ENCODE peak calls at places on chromosomes 7 and 10, in four cellular contexts. O is HepG2, T is K562, B is GM12878. H is an unnamed sample.

GRCh38 chr7:22485189-22485588 is 14.8 kb downstream of the STEAP1B start:
- DNase-seq in O (no peak), T (no peak), B (no peak), H (no peak)

GRCh38 chr7:119578116-119578515 is 694.9 kb upstream of the KCND2 start:
- DNase-seq in B (no peak), O (no peak), T (no peak), H (no peak)

GRCh38 chr7:37455081-37455480 is 6.4 kb upstream of the ELMO1 start:
- DNase-seq in T (no peak), O (no peak), B (no peak), H (no peak)

GRCh38 chr10:77062381-77062780 is 575.2 kb downstream of the KCNMA1 start:
- DNase-seq in B (no peak), T (no peak), O (no peak), H (no peak)

GRCh38 chr7:103538964-103539709 is 93.1 kb upstream of the SLC26A5 start:
- DNase-seq in O (no peak), T (no peak), B (no peak), H (no peak)

GRCh38 chr7:94696981-94697670 is 41.2 kb upstream of the SGCE start:
- DNase-seq in O (peak), T (no peak), B (no peak), H (no peak)

GRCh38 chr10:6694447-6695155 is 114.5 kb upstream of the PRKCQ start:
- DNase-seq in T (no peak), O (no peak), B (no peak), H (no peak)

GRCh38 chr7:102841290-102841689 is 71.5 kb upstream of the LRRC17 start:
- DNase-seq in O (no peak), T (no peak), B (peak), H (no peak)

GRCh38 chr7:41110186-41110585 is 592.7 kb downstream of the INHBA start:
- DNase-seq in T (no peak), O (no peak), B (no peak), H (no peak)

GRCh38 chr10:63702107-63702506 is 180.9 kb downstream of the REEP3 start:
- DNase-seq in T (no peak), O (no peak), B (no peak), H (no peak)

GRCh38 chr10:27345455-27345909 is 104.9 kb upstream of the ACBD5 start:
- DNase-seq in B (peak), T (no peak), O (no peak), H (no peak)

GRCh38 chr7:18647602-18648001 is 152.1 kb downstream of the HDAC9 start:
- DNase-seq in B (no peak), T (no peak), O (no peak), H (no peak)

GRCh38 chr7:140019172-140019571 is 43.6 kb downstream of the PARP12 start:
- DNase-seq in B (no peak), T (no peak), O (no peak), H (no peak)

GRCh38 chr7:12623885-12624498 is 53.5 kb downstream of the SCIN start:
- DNase-seq in T (peak), O (no peak), B (no peak), H (no peak)

GRCh38 chr10:78905015-78905939 is 163.5 kb upstream of the ZMIZ1 start:
- DNase-seq in B (no peak), T (no peak), O (no peak), H (peak)

GRCh38 chr10:79938728-79939380 is 10.1 kb downstream of the SFTPD start:
- DNase-seq in T (peak), B (no peak), O (no peak), H (no peak)

GRCh38 chr7:20787658-20788057 is 972 bp upstream of the SP8 start:
- DNase-seq in O (no peak), T (no peak), B (no peak), H (no peak)

GRCh38 chr10:62816179-62817119 is at the start of gene EGR2:
- DNase-seq in B (peak), T (peak), O (peak), H (peak)

GRCh38 chr7:19984231-19984632 is 210.8 kb upstream of the TMEM196 start:
- DNase-seq in B (no peak), T (peak), O (no peak), H (peak)

GRCh38 chr10:9869185-9869584 is 1148.5 kb upstream of the CELF2 start:
- DNase-seq in B (no peak), T (no peak), O (no peak), H (no peak)

GRCh38 chr7:148835854-148836253 is 48.2 kb downstream of the EZH2 start:
- DNase-seq in O (no peak), T (no peak), B (no peak), H (no peak)

GRCh38 chr10:63003816-63004453 is 129.2 kb upstream of the NRBF2 start:
- DNase-seq in T (no peak), O (no peak), B (no peak), H (no peak)

GRCh38 chr7:12961910-12962309 is 274.5 kb downstream of the ARL4A start:
- DNase-seq in B (no peak), O (no peak), T (peak), H (no peak)

GRCh38 chr7:111765936-111766643 is 203.8 kb upstream of the IMMP2L start:
- DNase-seq in B (no peak), T (no peak), O (no peak), H (no peak)

GRCh38 chr10:52778511-52779392 is 6.2 kb upstream of the MBL2 start:
- DNase-seq in O (peak), T (peak), B (no peak), H (peak)

GRCh38 chr7:28726563-28726962 is 231.6 kb downstream of the TRIL start:
- DNase-seq in O (no peak), T (no peak), B (no peak), H (no peak)

GRCh38 chr7:137682596-137682995 is 164.2 kb downstream of the DGKI start:
- DNase-seq in O (no peak), T (no peak), B (no peak), H (no peak)

GRCh38 chr7:157431951-157432540 is 95.2 kb downstream of the DNAJB6 start:
- DNase-seq in B (no peak), O (no peak), T (no peak), H (no peak)

GRCh38 chr10:80472234-80473095 is 18.4 kb downstream of the TSPAN14 start:
- DNase-seq in O (no peak), B (peak), T (no peak), H (no peak)

GRCh38 chr7:910441-910861 is 34.1 kb downstream of the GET4 start:
- DNase-seq in B (no peak), O (no peak), T (no peak), H (no peak)

GRCh38 chr7:130135208-130136205 is 65.2 kb downstream of the KLHDC10 start:
- DNase-seq in B (no peak), O (no peak), T (peak), H (no peak)
- TF ChIP-seq GABPA in B (no peak), O (no peak), T (no peak), H (no peak)

GRCh38 chr10:97771913-97772823 is at the start of gene SFRP5:
- DNase-seq in T (peak), O (no peak), B (no peak), H (no peak)
- TF ChIP-seq POLR2A in T (no peak), O (no peak), B (no peak), H (no peak)

DNA sequence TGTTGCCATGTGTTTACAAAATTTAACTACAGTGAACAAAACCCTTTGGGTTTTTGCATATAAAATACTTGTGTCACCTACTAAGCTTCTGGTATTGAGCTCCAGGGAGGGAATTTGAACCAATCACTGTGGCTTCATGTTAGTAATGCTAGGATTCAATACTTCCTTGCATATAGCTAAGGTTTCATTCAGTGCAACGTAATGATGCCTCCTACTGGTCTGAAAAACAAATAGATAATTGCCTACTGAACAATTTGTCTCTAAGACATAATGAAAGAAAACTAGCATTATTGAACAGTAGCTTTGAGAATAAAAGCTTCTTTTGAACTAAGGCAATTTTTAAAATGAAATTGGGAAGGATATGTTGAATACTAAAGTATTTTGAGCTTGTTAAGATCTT is 244.4 kb downstream of the ZWINT start:
- DNase-seq in B (no peak), T (no peak), O (peak), H (no peak)
- TF ChIP-seq GABPA in B (no peak), T (no peak), O (no peak), H (no peak)

GRCh38 chr10:103793429-103793828 is 61.9 kb downstream of the SH3PXD2A start:
- DNase-seq in O (peak), T (no peak), B (no peak), H (no peak)
- TF ChIP-seq POLR2A in O (no peak), T (no peak), B (no peak), H (no peak)

DNA sequence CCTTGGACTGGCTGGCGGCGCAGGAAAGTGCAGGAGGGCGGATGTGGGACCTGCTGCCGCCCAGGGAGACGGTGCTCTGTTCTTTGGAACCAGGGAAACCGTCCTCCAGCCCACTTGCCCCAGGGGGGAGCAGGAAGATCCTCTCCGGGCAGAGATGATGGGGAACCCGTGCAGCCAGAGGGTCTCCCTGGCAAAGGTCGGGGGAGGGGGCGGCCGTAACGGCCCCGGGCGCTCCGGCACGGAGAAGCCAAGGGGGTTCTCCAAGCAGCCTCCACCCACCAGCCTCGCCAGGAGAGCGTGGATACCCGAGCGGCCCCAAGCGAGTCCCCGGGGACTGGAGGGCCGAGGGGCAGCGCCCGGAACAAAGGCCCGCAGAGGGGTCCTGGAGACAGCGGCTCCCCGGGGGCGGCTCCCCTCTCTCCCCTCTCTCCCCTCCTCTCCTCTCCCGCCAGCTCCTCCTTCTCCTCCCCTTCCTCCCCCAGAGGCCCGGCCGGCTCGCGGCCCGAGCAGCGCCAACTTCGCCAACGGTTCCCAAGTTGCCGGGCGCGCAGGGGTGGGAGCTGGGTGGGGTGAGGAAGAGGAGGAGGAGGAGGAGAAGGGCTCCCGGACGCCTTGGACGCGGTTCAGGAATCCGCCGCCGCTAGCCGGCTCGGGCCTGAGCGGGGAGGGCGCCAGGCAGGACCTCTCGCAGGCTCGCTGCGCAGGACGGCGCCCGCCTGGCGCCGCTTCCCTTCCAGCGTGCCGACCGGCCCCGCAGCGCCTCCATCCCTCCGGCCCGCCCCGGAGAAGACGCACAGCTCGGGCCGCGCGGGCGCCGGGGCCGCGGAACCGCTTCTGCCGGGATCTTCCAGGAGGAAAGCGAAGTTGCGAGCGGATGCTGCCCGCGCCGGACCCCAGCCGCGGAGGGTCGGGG is at the start of gene CHST3:
- DNase-seq in B (no peak), T (no peak), O (no peak), H (no peak)
- TF ChIP-seq GABPA in B (no peak), T (no peak), O (no peak), H (no peak)

GRCh38 chr10:120850911-120851865 is at the start of gene WDR11:
- DNase-seq in B (peak), O (peak), T (peak), H (peak)
- TF ChIP-seq POLR2A in B (peak), O (peak), T (peak), H (peak)

GRCh38 chr10:132606031-132606491 is 68.5 kb downstream of the INPP5A start:
- DNase-seq in O (no peak), T (no peak), B (no peak), H (no peak)
- TF ChIP-seq GABPA in O (no peak), T (no peak), B (no peak), H (no peak)

DNA sequence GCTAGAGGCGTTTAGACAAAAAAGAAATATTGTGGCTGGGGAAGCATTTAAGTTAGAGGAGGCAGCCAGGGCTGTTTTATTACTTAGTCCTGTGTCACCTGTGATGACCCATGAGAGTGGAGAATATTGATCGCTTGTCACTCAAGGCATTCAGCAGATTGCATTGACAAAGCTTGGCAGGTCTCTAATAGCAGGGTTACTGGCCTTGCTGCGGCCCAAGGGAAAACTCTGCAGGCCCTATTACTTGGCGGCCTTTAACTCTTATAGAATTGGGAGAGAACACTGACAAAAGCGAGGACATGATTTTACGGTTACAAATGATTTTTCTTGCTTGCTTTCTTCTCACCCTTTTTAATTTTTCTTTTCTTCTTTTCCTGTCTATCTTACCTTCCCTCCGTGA is 473.5 kb downstream of the AUTS2 start:
- DNase-seq in T (no peak), O (no peak), B (no peak), H (no peak)
- TF ChIP-seq POLR2A in T (no peak), O (no peak), B (no peak), H (no peak)

DNA sequence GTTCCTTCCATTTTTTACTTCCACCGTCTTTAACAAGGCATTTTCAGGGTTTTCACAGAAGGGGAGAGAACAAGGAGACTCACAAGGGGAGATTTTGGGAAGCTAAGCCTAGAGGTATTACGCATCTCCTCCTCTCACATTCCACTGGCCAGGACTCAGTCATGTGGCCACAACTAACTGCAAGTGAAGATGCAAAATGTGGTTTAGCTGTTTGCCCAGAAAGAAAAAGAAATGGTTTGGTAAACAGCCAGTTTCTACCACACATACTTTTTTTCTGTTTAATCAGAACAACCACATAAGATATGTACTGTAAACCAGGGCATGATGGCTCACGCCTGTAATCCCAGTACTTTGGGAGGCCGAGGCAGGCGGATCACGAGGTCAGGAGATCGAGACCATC is 21.4 kb upstream of the HELLS start:
- DNase-seq in T (no peak), O (no peak), B (no peak), H (no peak)
- TF ChIP-seq GABPA in T (no peak), O (no peak), B (no peak), H (no peak)

H was measured in H1.